ENCODE peak calls at places on chromosomes 11 and 22, in six cellular contexts. H, X, P, M, N and C are unnamed samples.

GRCh38 chr11:17574799-17575144 is 27.7 kb downstream of the OTOG start:
- DNase-seq in H (no peak), X (no peak), P (peak; percentile 38), M (no peak), N (no peak), C (peak; percentile 52)

GRCh38 chr22:44026630-44027511 is 2.8 kb downstream of the PARVB start:
- DNase-seq in H (peak; percentile 70), X (peak; percentile 88), P (no peak), M (no peak), N (no peak), C (no peak)

GRCh38 chr11:67420147-67420645 is 4.7 kb downstream of the CARNS1 start:
- DNase-seq in H (no peak), X (no peak), P (no peak), M (no peak), N (no peak), C (no peak)

GRCh38 chr11:75165721-75166120 is 14.8 kb downstream of the SLCO2B1 start:
- DNase-seq in H (no peak), X (no peak), P (no peak), M (no peak), N (no peak), C (no peak)

GRCh38 chr11:45924036-45924915 is 1.8 kb downstream of the LARGE2 start:
- DNase-seq in H (no peak), X (no peak), P (peak; percentile 65), M (no peak), N (no peak), C (no peak)

GRCh38 chr22:37240941-37241320 is 3.1 kb downstream of the RAC2 start:
- DNase-seq in H (no peak), X (no peak), P (no peak), M (no peak), N (no peak), C (no peak)

GRCh38 chr11:78647986-78648875 is 73.6 kb upstream of the NARS2 start:
- DNase-seq in H (no peak), X (no peak), P (peak; percentile 60), M (no peak), N (no peak), C (no peak)

GRCh38 chr11:45907911-45908370 is 870 bp upstream of the FREY1 start:
- DNase-seq in H (peak; percentile 55), X (no peak), P (no peak), M (no peak), N (no peak), C (no peak)

DNA sequence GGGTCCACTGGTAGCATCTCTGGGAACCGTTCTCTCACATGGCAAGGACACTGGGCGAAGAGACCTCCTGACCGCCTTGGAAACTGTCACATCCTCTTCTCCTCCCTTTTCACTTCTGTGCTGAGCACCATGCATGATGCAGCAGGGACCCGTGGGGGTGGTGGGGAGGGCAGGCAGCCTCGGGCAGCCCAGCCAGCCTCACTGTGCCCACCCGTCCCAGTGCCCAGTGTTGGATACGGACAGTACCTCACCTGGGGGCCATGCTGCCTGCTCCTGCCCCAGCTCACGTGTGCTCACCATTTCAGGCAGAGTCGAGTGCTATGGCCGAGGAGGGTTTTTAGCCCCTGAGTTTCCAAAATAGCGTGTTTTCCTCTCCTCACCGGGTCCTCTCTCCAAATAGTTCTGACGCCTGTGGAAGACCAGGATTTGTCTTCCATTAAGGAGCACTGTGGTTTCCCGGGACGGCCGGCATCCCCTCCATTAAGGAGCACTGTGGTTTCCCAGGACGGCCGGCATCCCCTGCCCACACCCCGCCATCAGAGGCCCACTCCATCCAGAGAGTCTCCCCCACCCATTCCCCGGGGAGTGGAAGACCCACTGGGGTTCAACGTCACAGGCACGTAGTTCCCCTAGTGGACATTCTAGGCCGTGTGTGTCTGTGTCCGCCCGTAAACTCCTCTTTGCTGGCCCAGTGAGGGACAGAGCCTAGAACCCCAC is 22.4 kb downstream of the B3GAT1 start:
- DNase-seq in H (no peak), X (no peak), P (no peak), M (no peak), N (no peak), C (no peak)
- TF ChIP-seq CTCF in H (no peak), X (no peak), P (no peak), M (no peak), N (no peak), C (no peak)

DNA sequence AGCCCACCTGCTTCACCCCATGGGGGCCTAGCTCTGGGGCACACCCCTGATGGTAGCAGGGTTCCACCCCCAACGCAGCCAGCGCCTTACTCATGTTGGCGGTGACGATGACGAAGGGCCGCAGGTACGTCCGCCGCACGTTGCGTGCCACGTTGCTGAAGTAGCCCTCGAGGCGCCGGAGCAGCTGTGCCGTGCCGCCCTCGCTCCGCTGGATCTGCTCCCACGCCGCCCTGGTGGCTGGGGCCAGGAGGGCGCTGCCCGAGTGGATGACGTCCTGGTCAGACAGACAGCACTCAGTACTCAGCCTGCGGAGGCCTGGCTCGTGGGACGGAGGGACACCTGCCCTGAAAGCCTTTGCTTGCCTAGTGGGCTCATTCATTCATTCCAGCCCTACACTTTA is 50.8 kb downstream of the TRMU start:
- DNase-seq in H (no peak), X (no peak), P (no peak), M (no peak), N (no peak), C (no peak)
- TF ChIP-seq CTCF in H (no peak), X (no peak), P (no peak), M (no peak), N (peak; percentile 26), C (peak; percentile 38)

DNA sequence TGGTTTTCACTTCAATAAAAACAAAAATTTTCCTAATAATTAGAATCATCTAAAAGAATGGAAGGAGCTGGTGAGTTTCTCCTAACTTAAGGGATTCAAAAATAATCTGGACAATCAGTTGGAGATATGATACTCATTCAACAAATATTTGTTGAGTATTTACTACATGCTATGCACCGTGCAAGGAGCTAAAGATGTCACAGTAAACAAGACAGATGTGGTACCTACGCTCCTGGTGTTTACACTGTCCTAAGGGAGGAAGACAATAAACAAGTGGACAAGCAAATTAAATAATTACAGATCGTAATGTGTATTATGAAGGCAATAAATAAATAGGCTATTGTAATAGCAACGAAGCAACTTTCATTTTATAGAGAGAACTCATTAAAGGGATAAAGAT is 9.9 kb upstream of the SPON1 start:
- DNase-seq in H (no peak), X (no peak), P (no peak), M (no peak), N (no peak), C (no peak)
- TF ChIP-seq CTCF in H (no peak), X (no peak), P (no peak), M (no peak), N (no peak), C (no peak)

DNA sequence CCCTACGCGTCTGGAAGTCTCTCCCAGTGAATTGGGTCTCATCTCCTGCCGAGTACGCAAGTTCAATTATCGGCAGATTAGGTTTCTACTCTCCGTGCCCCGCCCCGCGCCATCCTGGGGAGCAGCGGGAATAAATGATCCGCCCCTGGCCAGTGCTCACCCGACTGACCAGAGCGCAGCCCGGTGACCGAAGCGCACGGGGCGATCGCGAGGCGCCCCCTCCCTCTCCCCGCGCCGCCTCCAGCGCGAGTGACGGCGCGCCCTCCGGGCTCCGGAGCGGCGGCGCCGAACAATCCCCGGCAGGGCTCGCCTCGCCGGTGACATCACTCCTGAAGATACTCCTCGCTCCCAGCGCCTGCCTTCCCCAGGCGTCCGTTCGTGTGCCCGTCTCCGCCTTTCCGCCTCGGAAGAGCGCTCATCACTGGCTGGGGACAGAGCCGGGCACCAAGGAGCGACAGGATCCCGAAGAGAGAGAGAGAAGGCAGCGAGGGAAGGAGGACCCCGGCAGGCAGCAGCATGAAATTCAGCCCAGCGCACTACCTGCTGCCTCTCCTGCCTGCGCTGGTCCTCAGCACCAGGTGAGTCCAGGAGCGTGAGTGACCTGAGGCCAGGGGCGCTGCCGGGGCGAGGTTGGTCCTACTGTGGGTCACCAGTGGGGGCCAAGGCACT is at the start of gene LUZP2:
- DNase-seq in H (no peak), X (no peak), P (no peak), M (no peak), N (peak; percentile 49), C (peak; percentile 70)
- TF ChIP-seq CTCF in H (no peak), X (no peak), P (no peak), M (no peak), N (peak; percentile 42), C (no peak)

GRCh38 chr22:41217553-41218157 is 12.5 kb downstream of the L3MBTL2 start:
- DNase-seq in H (peak; percentile 42), X (peak; percentile 83), P (no peak), M (no peak), N (peak; percentile 50), C (no peak)
- TF ChIP-seq CTCF in H (no peak), X (no peak), P (no peak), M (no peak), N (no peak), C (no peak)

GRCh38 chr22:40054486-40054885 is 59.7 kb downstream of the FAM83F start:
- DNase-seq in H (no peak), X (no peak), P (no peak), M (no peak), N (no peak), C (no peak)

GRCh38 chr22:40053460-40053859 is 58.7 kb downstream of the FAM83F start:
- DNase-seq in H (no peak), X (no peak), P (no peak), M (no peak), N (no peak), C (no peak)

GRCh38 chr22:40057652-40058051 is 62.9 kb downstream of the FAM83F start:
- DNase-seq in H (no peak), X (no peak), P (no peak), M (no peak), N (no peak), C (no peak)

GRCh38 chr22:40056163-40056958 is 61.6 kb downstream of the FAM83F start:
- DNase-seq in H (no peak), X (no peak), P (no peak), M (no peak), N (no peak), C (no peak)

GRCh38 chr22:40055143-40055926 is 60.6 kb downstream of the FAM83F start:
- DNase-seq in H (no peak), X (no peak), P (no peak), M (no peak), N (no peak), C (no peak)
- TF ChIP-seq CTCF in H (no peak), X (no peak), P (no peak), M (no peak), N (no peak), C (no peak)

GRCh38 chr11:20873054-20873453 is 203.7 kb downstream of the NELL1 start:
- DNase-seq in H (no peak), X (no peak), P (no peak), M (no peak), N (peak; percentile 54), C (no peak)
- TF ChIP-seq CTCF in H (no peak), X (no peak), P (no peak), M (peak; percentile 32), N (peak; percentile 66), C (peak; percentile 71)